ENCODE peak calls at places on chromosomes 1 and 21, in nine cellular contexts. One of them, this sample, is unnamed.

GRCh38 chr1:176765608-176766007 is 302.6 kb downstream of the PAPPA2 start:
- DNase-seq in fibroblast of mammary gland: no peak
- DNase-seq in ovary: no peak
- DNase-seq in uterus: no peak
- DNase-seq in cardiac fibroblast: no peak
- DNase-seq in tibial artery: no peak
- DNase-seq in stomach: no peak
- DNase-seq in dorsolateral prefrontal cortex: no peak
- DNase-seq in left ventricle myocardium inferior: no peak
- DNase-seq in this sample: no peak

GRCh38 chr1:243233908-243234307 is 21.2 kb downstream of the CEP170 start:
- DNase-seq in fibroblast of mammary gland: peak; percentile 89
- DNase-seq in ovary: no peak
- DNase-seq in uterus: no peak
- DNase-seq in cardiac fibroblast: peak; percentile 69
- DNase-seq in tibial artery: no peak
- DNase-seq in stomach: no peak
- DNase-seq in dorsolateral prefrontal cortex: no peak
- DNase-seq in left ventricle myocardium inferior: no peak
- DNase-seq in this sample: no peak

GRCh38 chr1:160797861-160798273 is 1.9 kb downstream of the LY9 start:
- DNase-seq in fibroblast of mammary gland: no peak
- DNase-seq in ovary: no peak
- DNase-seq in uterus: no peak
- DNase-seq in cardiac fibroblast: no peak
- DNase-seq in tibial artery: no peak
- DNase-seq in stomach: peak; percentile 41
- DNase-seq in dorsolateral prefrontal cortex: no peak
- DNase-seq in left ventricle myocardium inferior: no peak
- DNase-seq in this sample: no peak

GRCh38 chr1:70546726-70547125 is 135.7 kb downstream of the CTH start:
- DNase-seq in fibroblast of mammary gland: no peak
- DNase-seq in ovary: no peak
- DNase-seq in uterus: no peak
- DNase-seq in cardiac fibroblast: no peak
- DNase-seq in tibial artery: no peak
- DNase-seq in stomach: no peak
- DNase-seq in dorsolateral prefrontal cortex: no peak
- DNase-seq in left ventricle myocardium inferior: no peak
- DNase-seq in this sample: no peak

GRCh38 chr1:240070188-240070587 is 21.5 kb upstream of the FMN2 start:
- DNase-seq in fibroblast of mammary gland: no peak
- DNase-seq in ovary: no peak
- DNase-seq in uterus: no peak
- DNase-seq in cardiac fibroblast: no peak
- DNase-seq in tibial artery: no peak
- DNase-seq in stomach: no peak
- DNase-seq in dorsolateral prefrontal cortex: no peak
- DNase-seq in left ventricle myocardium inferior: no peak
- DNase-seq in this sample: no peak

GRCh38 chr1:160053548-160054365 is 16.2 kb downstream of the KCNJ10 start:
- DNase-seq in fibroblast of mammary gland: no peak
- DNase-seq in ovary: no peak
- DNase-seq in uterus: no peak
- DNase-seq in cardiac fibroblast: no peak
- DNase-seq in tibial artery: no peak
- DNase-seq in stomach: no peak
- DNase-seq in dorsolateral prefrontal cortex: no peak
- DNase-seq in left ventricle myocardium inferior: no peak
- DNase-seq in this sample: no peak

GRCh38 chr1:59682405-59683080 is 132.2 kb upstream of the HOOK1 start:
- DNase-seq in fibroblast of mammary gland: peak; percentile 47
- DNase-seq in ovary: no peak
- DNase-seq in uterus: no peak
- DNase-seq in cardiac fibroblast: no peak
- DNase-seq in tibial artery: no peak
- DNase-seq in stomach: no peak
- DNase-seq in dorsolateral prefrontal cortex: no peak
- DNase-seq in left ventricle myocardium inferior: no peak
- DNase-seq in this sample: no peak

GRCh38 chr1:159429074-159429861 is 2.7 kb upstream of the OR10J4 start:
- DNase-seq in fibroblast of mammary gland: peak; percentile 94
- DNase-seq in ovary: no peak
- DNase-seq in uterus: no peak
- DNase-seq in cardiac fibroblast: peak; percentile 81
- DNase-seq in tibial artery: no peak
- DNase-seq in stomach: no peak
- DNase-seq in dorsolateral prefrontal cortex: no peak
- DNase-seq in left ventricle myocardium inferior: no peak
- DNase-seq in this sample: no peak

GRCh38 chr1:210482936-210483642 is 154.4 kb downstream of the HHAT start:
- DNase-seq in fibroblast of mammary gland: no peak
- DNase-seq in ovary: no peak
- DNase-seq in uterus: no peak
- DNase-seq in cardiac fibroblast: no peak
- DNase-seq in tibial artery: no peak
- DNase-seq in stomach: no peak
- DNase-seq in dorsolateral prefrontal cortex: no peak
- DNase-seq in left ventricle myocardium inferior: no peak
- DNase-seq in this sample: no peak

GRCh38 chr1:215748431-215748830 is 181.3 kb downstream of the KCTD3 start:
- DNase-seq in fibroblast of mammary gland: peak; percentile 1
- DNase-seq in ovary: no peak
- DNase-seq in uterus: no peak
- DNase-seq in cardiac fibroblast: no peak
- DNase-seq in tibial artery: no peak
- DNase-seq in stomach: no peak
- DNase-seq in dorsolateral prefrontal cortex: no peak
- DNase-seq in left ventricle myocardium inferior: no peak
- DNase-seq in this sample: no peak

GRCh38 chr1:185010361-185010760 is 35.0 kb upstream of the RNF2 start:
- DNase-seq in fibroblast of mammary gland: no peak
- DNase-seq in ovary: no peak
- DNase-seq in uterus: no peak
- DNase-seq in cardiac fibroblast: no peak
- DNase-seq in tibial artery: no peak
- DNase-seq in stomach: no peak
- DNase-seq in dorsolateral prefrontal cortex: no peak
- DNase-seq in left ventricle myocardium inferior: no peak
- DNase-seq in this sample: no peak

GRCh38 chr1:21724098-21724497 is 54.9 kb upstream of the RAP1GAP start:
- DNase-seq in fibroblast of mammary gland: no peak
- DNase-seq in ovary: no peak
- DNase-seq in uterus: no peak
- DNase-seq in cardiac fibroblast: no peak
- DNase-seq in tibial artery: no peak
- DNase-seq in stomach: no peak
- DNase-seq in dorsolateral prefrontal cortex: no peak
- DNase-seq in left ventricle myocardium inferior: no peak
- DNase-seq in this sample: no peak

GRCh38 chr1:17874665-17875064 is 119.5 kb downstream of the ACTL8 start:
- DNase-seq in fibroblast of mammary gland: peak; percentile 73
- DNase-seq in ovary: no peak
- DNase-seq in uterus: no peak
- DNase-seq in cardiac fibroblast: peak; percentile 81
- DNase-seq in tibial artery: peak; percentile 31
- DNase-seq in stomach: no peak
- DNase-seq in dorsolateral prefrontal cortex: no peak
- DNase-seq in left ventricle myocardium inferior: no peak
- DNase-seq in this sample: no peak

GRCh38 chr21:16891821-16892220 is 621.0 kb upstream of the CXADR start:
- DNase-seq in fibroblast of mammary gland: peak; percentile 50
- DNase-seq in ovary: no peak
- DNase-seq in uterus: no peak
- DNase-seq in cardiac fibroblast: peak; percentile 94
- DNase-seq in tibial artery: no peak
- DNase-seq in stomach: no peak
- DNase-seq in dorsolateral prefrontal cortex: no peak
- DNase-seq in left ventricle myocardium inferior: no peak
- DNase-seq in this sample: no peak

GRCh38 chr1:162950187-162950586 is 89.2 kb upstream of the CCDC190 start:
- DNase-seq in fibroblast of mammary gland: no peak
- DNase-seq in ovary: no peak
- DNase-seq in uterus: no peak
- DNase-seq in cardiac fibroblast: no peak
- DNase-seq in tibial artery: no peak
- DNase-seq in stomach: no peak
- DNase-seq in dorsolateral prefrontal cortex: no peak
- DNase-seq in left ventricle myocardium inferior: no peak
- DNase-seq in this sample: no peak

GRCh38 chr1:230541306-230541705 is 101.0 kb upstream of the COG2 start:
- DNase-seq in fibroblast of mammary gland: no peak
- DNase-seq in ovary: no peak
- DNase-seq in uterus: no peak
- DNase-seq in cardiac fibroblast: no peak
- DNase-seq in tibial artery: no peak
- DNase-seq in stomach: no peak
- DNase-seq in dorsolateral prefrontal cortex: no peak
- DNase-seq in left ventricle myocardium inferior: no peak
- DNase-seq in this sample: no peak

GRCh38 chr1:223834660-223835263 is 11.0 kb downstream of the TP53BP2 start:
- DNase-seq in fibroblast of mammary gland: peak; percentile 91
- DNase-seq in ovary: no peak
- DNase-seq in uterus: no peak
- DNase-seq in cardiac fibroblast: peak; percentile 85
- DNase-seq in tibial artery: no peak
- DNase-seq in stomach: no peak
- DNase-seq in dorsolateral prefrontal cortex: no peak
- DNase-seq in left ventricle myocardium inferior: no peak
- DNase-seq in this sample: no peak
- H3K4me3 ChIP-seq in fibroblast of mammary gland: no peak overlapping the region
- H3K4me3 ChIP-seq in ovary: no peak overlapping the region
- H3K4me3 ChIP-seq in uterus: no peak overlapping the region
- H3K4me3 ChIP-seq in cardiac fibroblast: peak overlapping the region; percentile 16
- H3K4me3 ChIP-seq in tibial artery: peak overlapping the region; percentile 1
- H3K4me3 ChIP-seq in stomach: no peak overlapping the region
- H3K4me3 ChIP-seq in dorsolateral prefrontal cortex: no peak overlapping the region
- H3K4me3 ChIP-seq in left ventricle myocardium inferior: no peak overlapping the region
- H3K4me3 ChIP-seq in this sample: no peak overlapping the region

DNA sequence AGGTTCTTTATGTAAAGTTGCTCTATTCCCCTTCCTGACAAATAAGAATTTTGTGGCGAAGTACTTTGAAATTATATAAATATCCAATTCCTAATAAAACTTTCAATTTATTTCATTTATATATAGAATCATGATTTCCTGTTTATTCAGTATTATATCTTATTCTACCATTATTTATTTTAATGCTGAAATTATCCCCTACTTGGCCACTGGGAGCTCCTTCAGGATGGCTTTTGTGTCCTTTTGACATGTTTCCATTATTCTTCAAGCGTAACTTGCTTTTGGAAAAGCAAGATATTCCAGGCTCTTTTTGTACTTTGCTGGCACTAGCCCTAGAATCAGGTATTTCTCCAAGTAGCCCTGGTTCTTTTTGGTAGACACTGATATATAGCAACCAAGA is 67.2 kb upstream of the CACYBP start:
- DNase-seq in fibroblast of mammary gland: no peak
- DNase-seq in ovary: no peak
- DNase-seq in uterus: no peak
- DNase-seq in cardiac fibroblast: no peak
- DNase-seq in tibial artery: no peak
- DNase-seq in stomach: no peak
- DNase-seq in dorsolateral prefrontal cortex: no peak
- DNase-seq in left ventricle myocardium inferior: no peak
- DNase-seq in this sample: no peak
- TF ChIP-seq CTCF in fibroblast of mammary gland: peak; percentile 1
- TF ChIP-seq CTCF in ovary: no peak
- TF ChIP-seq CTCF in uterus: no peak
- TF ChIP-seq CTCF in cardiac fibroblast: peak; percentile 3
- TF ChIP-seq CTCF in tibial artery: no peak
- TF ChIP-seq CTCF in stomach: no peak
- TF ChIP-seq CTCF in dorsolateral prefrontal cortex: no peak
- TF ChIP-seq CTCF in left ventricle myocardium inferior: no peak
- TF ChIP-seq CTCF in this sample: no peak

DNA sequence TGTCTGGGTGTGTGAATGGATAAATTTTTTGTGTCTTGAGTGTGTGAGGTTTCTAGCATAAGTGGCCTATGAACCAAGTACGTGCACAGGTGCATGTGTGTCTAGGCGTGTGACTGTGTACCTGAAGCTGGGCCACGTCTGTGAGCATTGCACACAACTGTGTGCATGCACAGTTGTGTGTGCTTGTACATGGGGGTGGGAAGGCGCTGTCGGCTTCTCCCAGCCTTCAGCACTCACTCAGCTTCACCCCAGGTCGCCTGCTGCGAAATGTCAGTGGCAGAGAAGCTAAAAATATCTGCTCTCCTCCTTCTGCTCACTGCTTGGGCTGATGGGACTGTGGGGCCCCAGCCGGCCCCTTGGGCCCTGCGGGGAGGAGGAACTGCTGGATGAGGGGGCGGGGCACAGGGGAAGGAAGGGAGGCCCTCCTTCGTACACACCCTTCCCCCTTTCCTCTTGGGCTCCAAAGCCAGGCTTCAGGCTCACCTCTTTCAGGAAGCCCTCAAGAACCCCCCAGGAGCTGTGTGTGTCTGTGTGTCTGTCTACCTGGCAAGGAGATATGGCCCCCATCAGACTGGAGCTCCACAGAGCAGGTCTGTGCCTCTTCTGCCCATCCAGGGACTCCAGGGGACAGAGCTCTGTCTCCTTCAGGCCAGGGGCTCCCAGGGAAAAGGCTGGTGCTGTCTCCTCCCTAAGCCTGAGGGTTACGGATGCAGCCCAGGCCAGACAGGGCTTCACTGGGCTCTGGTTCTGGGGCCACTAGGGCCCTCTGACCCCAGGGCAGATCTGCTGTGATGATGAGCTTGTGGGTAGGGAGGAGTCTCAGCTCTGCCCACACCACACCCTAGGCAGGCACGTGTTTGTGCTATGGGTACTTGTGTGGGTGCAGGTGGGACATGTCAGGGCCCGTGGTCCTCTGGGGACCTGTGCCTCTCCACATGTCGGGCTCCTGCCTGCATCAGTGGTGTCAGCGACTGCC is 35.6 kb upstream of the WASF2 start:
- DNase-seq in fibroblast of mammary gland: no peak
- DNase-seq in ovary: peak; percentile 75
- DNase-seq in uterus: peak; percentile 82
- DNase-seq in cardiac fibroblast: peak; percentile 83
- DNase-seq in tibial artery: peak; percentile 93
- DNase-seq in stomach: no peak
- DNase-seq in dorsolateral prefrontal cortex: no peak
- DNase-seq in left ventricle myocardium inferior: peak; percentile 89
- DNase-seq in this sample: no peak
- H3K4me3 ChIP-seq in fibroblast of mammary gland: no peak overlapping the region
- H3K4me3 ChIP-seq in ovary: peak overlapping the region; percentile 16
- H3K4me3 ChIP-seq in uterus: peak overlapping the region; percentile 18
- H3K4me3 ChIP-seq in cardiac fibroblast: no peak overlapping the region
- H3K4me3 ChIP-seq in tibial artery: peak overlapping the region; percentile 19
- H3K4me3 ChIP-seq in stomach: peak overlapping the region; percentile 15
- H3K4me3 ChIP-seq in dorsolateral prefrontal cortex: peak overlapping the region; percentile 24
- H3K4me3 ChIP-seq in left ventricle myocardium inferior: peak overlapping the region; percentile 67
- H3K4me3 ChIP-seq in this sample: no peak overlapping the region

DNA sequence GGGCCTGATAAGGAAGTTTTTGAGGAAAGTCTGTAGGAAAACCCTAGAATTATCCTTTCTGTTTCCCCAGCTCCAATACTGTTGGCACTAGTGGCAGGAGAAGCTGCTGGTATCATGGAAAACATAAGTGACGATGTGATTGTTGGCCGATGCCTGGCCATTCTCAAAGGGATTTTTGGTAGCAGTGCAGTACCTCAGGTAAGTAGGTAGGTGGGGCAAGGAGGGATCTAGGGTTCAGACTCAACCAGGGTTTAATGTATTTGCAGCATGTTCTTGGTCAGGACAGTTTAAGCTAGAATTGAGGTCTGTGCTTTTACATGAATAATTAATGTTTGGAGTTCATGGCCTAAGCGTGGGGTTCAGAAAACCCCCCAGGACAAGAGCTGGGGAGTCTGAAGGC is 62.1 kb downstream of the KDM1A start:
- DNase-seq in fibroblast of mammary gland: no peak
- DNase-seq in ovary: no peak
- DNase-seq in uterus: no peak
- DNase-seq in cardiac fibroblast: no peak
- DNase-seq in tibial artery: no peak
- DNase-seq in stomach: no peak
- DNase-seq in dorsolateral prefrontal cortex: no peak
- DNase-seq in left ventricle myocardium inferior: no peak
- DNase-seq in this sample: no peak
- TF ChIP-seq CTCF in fibroblast of mammary gland: peak; percentile 29
- TF ChIP-seq CTCF in ovary: no peak
- TF ChIP-seq CTCF in uterus: no peak
- TF ChIP-seq CTCF in cardiac fibroblast: peak; percentile 32
- TF ChIP-seq CTCF in tibial artery: no peak
- TF ChIP-seq CTCF in stomach: peak; percentile 6
- TF ChIP-seq CTCF in dorsolateral prefrontal cortex: no peak
- TF ChIP-seq CTCF in left ventricle myocardium inferior: peak; percentile 25
- TF ChIP-seq CTCF in this sample: no peak

This sample was measured in LNCaP clone FGC.